ENCODE peak calls at places on chromosome 4, in ten cellular contexts. One of them, this sample, is unnamed. For H3K36me3, H3K4me1 and H3K9me3, the result is how much of the 10 kb centered on the place peaks cover.

GRCh38 chr4:3293410-3294391 is 880 bp downstream of the RGS12 start:
- DNase-seq in tibial artery: no peak
- DNase-seq in aorta: peak
- DNase-seq in heart right ventricle: no peak
- DNase-seq in heart left ventricle: no peak
- DNase-seq in Panc1: no peak
- DNase-seq in uterus: no peak
- DNase-seq in cardiac muscle cell: no peak
- DNase-seq in neural progenitor cell: no peak
- DNase-seq in stomach: peak
- DNase-seq in this sample: no peak

GRCh38 chr4:70651864-70652506 is 14.3 kb downstream of the JCHAIN start:
- DNase-seq in Panc1: peak
- DNase-seq in aorta: no peak
- DNase-seq in stomach: no peak
- DNase-seq in uterus: no peak
- DNase-seq in neural progenitor cell: peak
- DNase-seq in heart right ventricle: no peak
- DNase-seq in tibial artery: no peak
- DNase-seq in cardiac muscle cell: peak
- DNase-seq in heart left ventricle: no peak
- DNase-seq in this sample: peak

GRCh38 chr4:146059865-146060264 is 115.7 kb upstream of the LSM6 start:
- DNase-seq in stomach: no peak
- DNase-seq in heart right ventricle: no peak
- DNase-seq in uterus: no peak
- DNase-seq in cardiac muscle cell: no peak
- DNase-seq in tibial artery: no peak
- DNase-seq in aorta: peak
- DNase-seq in neural progenitor cell: no peak
- DNase-seq in Panc1: no peak
- DNase-seq in heart left ventricle: no peak
- DNase-seq in this sample: no peak

GRCh38 chr4:141140271-141141205 is 7.3 kb upstream of the RNF150 start:
- DNase-seq in heart right ventricle: no peak
- DNase-seq in uterus: no peak
- DNase-seq in tibial artery: no peak
- DNase-seq in neural progenitor cell: no peak
- DNase-seq in cardiac muscle cell: no peak
- DNase-seq in Panc1: no peak
- DNase-seq in heart left ventricle: no peak
- DNase-seq in aorta: no peak
- DNase-seq in stomach: no peak
- DNase-seq in this sample: no peak

GRCh38 chr4:71066737-71067716 is 73.6 kb downstream of the DCK start:
- DNase-seq in aorta: no peak
- DNase-seq in stomach: no peak
- DNase-seq in uterus: no peak
- DNase-seq in heart right ventricle: no peak
- DNase-seq in Panc1: no peak
- DNase-seq in heart left ventricle: no peak
- DNase-seq in neural progenitor cell: no peak
- DNase-seq in tibial artery: no peak
- DNase-seq in cardiac muscle cell: no peak
- DNase-seq in this sample: no peak

GRCh38 chr4:8241895-8242696 is 27.5 kb upstream of the HTRA3 start:
- DNase-seq in cardiac muscle cell: peak
- DNase-seq in tibial artery: peak
- DNase-seq in Panc1: peak
- DNase-seq in uterus: peak
- DNase-seq in heart left ventricle: peak
- DNase-seq in stomach: peak
- DNase-seq in neural progenitor cell: peak
- DNase-seq in aorta: peak
- DNase-seq in heart right ventricle: peak
- DNase-seq in this sample: peak

GRCh38 chr4:79747252-79747651 is 325.8 kb downstream of the ANTXR2 start:
- DNase-seq in cardiac muscle cell: no peak
- DNase-seq in heart left ventricle: no peak
- DNase-seq in stomach: no peak
- DNase-seq in aorta: no peak
- DNase-seq in tibial artery: no peak
- DNase-seq in uterus: no peak
- DNase-seq in Panc1: no peak
- DNase-seq in heart right ventricle: no peak
- DNase-seq in neural progenitor cell: no peak
- DNase-seq in this sample: no peak

GRCh38 chr4:76365636-76366035 is 55.3 kb downstream of the CCDC158 start:
- DNase-seq in stomach: no peak
- DNase-seq in tibial artery: no peak
- DNase-seq in cardiac muscle cell: no peak
- DNase-seq in heart right ventricle: no peak
- DNase-seq in aorta: no peak
- DNase-seq in Panc1: no peak
- DNase-seq in uterus: no peak
- DNase-seq in heart left ventricle: no peak
- DNase-seq in neural progenitor cell: no peak
- DNase-seq in this sample: no peak

GRCh38 chr4:3710451-3711182 is 55.6 kb upstream of the ADRA2C start:
- DNase-seq in heart left ventricle: peak
- DNase-seq in neural progenitor cell: peak
- DNase-seq in stomach: no peak
- DNase-seq in tibial artery: no peak
- DNase-seq in aorta: peak
- DNase-seq in heart right ventricle: no peak
- DNase-seq in uterus: peak
- DNase-seq in cardiac muscle cell: peak
- DNase-seq in Panc1: no peak
- DNase-seq in this sample: no peak

GRCh38 chr4:126583509-126583908 is 1049.2 kb upstream of the INTU start:
- DNase-seq in Panc1: no peak
- DNase-seq in uterus: no peak
- DNase-seq in heart left ventricle: no peak
- DNase-seq in cardiac muscle cell: peak
- DNase-seq in stomach: no peak
- DNase-seq in tibial artery: no peak
- DNase-seq in neural progenitor cell: peak
- DNase-seq in heart right ventricle: no peak
- DNase-seq in aorta: no peak
- DNase-seq in this sample: no peak

GRCh38 chr4:20890752-20891151 is 190.5 kb downstream of the PACRGL start:
- DNase-seq in aorta: no peak
- DNase-seq in heart right ventricle: no peak
- DNase-seq in cardiac muscle cell: no peak
- DNase-seq in neural progenitor cell: no peak
- DNase-seq in uterus: no peak
- DNase-seq in Panc1: no peak
- DNase-seq in stomach: no peak
- DNase-seq in heart left ventricle: no peak
- DNase-seq in tibial artery: no peak
- DNase-seq in this sample: no peak

GRCh38 chr4:184441461-184442392 is 32.6 kb downstream of the IRF2 start:
- DNase-seq in cardiac muscle cell: no peak
- DNase-seq in neural progenitor cell: no peak
- DNase-seq in Panc1: no peak
- DNase-seq in heart left ventricle: no peak
- DNase-seq in heart right ventricle: peak
- DNase-seq in uterus: no peak
- DNase-seq in tibial artery: no peak
- DNase-seq in aorta: no peak
- DNase-seq in stomach: no peak
- DNase-seq in this sample: no peak

GRCh38 chr4:11748169-11748872 is 319.6 kb upstream of the HS3ST1 start:
- DNase-seq in uterus: no peak
- DNase-seq in neural progenitor cell: no peak
- DNase-seq in Panc1: no peak
- DNase-seq in stomach: no peak
- DNase-seq in aorta: no peak
- DNase-seq in tibial artery: no peak
- DNase-seq in cardiac muscle cell: no peak
- DNase-seq in heart right ventricle: no peak
- DNase-seq in heart left ventricle: no peak
- DNase-seq in this sample: no peak

GRCh38 chr4:169092889-169093522 is 83.0 kb upstream of the CBR4 start:
- DNase-seq in heart left ventricle: no peak
- DNase-seq in Panc1: no peak
- DNase-seq in uterus: no peak
- DNase-seq in stomach: no peak
- DNase-seq in heart right ventricle: no peak
- DNase-seq in aorta: no peak
- DNase-seq in cardiac muscle cell: no peak
- DNase-seq in neural progenitor cell: no peak
- DNase-seq in tibial artery: no peak
- DNase-seq in this sample: no peak

GRCh38 chr4:169090479-169091215 is 80.6 kb upstream of the CBR4 start:
- DNase-seq in stomach: no peak
- DNase-seq in uterus: no peak
- DNase-seq in cardiac muscle cell: no peak
- DNase-seq in tibial artery: no peak
- DNase-seq in aorta: no peak
- DNase-seq in heart left ventricle: no peak
- DNase-seq in heart right ventricle: no peak
- DNase-seq in neural progenitor cell: no peak
- DNase-seq in Panc1: no peak
- DNase-seq in this sample: no peak

GRCh38 chr4:169096221-169096620 is 86.2 kb upstream of the CBR4 start:
- DNase-seq in heart left ventricle: no peak
- DNase-seq in neural progenitor cell: no peak
- DNase-seq in cardiac muscle cell: no peak
- DNase-seq in heart right ventricle: no peak
- DNase-seq in tibial artery: no peak
- DNase-seq in aorta: no peak
- DNase-seq in uterus: no peak
- DNase-seq in stomach: no peak
- DNase-seq in Panc1: no peak
- DNase-seq in this sample: no peak

GRCh38 chr4:169098054-169098896 is 88.2 kb upstream of the CBR4 start:
- DNase-seq in heart left ventricle: no peak
- DNase-seq in cardiac muscle cell: no peak
- DNase-seq in Panc1: no peak
- DNase-seq in heart right ventricle: no peak
- DNase-seq in tibial artery: no peak
- DNase-seq in stomach: no peak
- DNase-seq in neural progenitor cell: no peak
- DNase-seq in aorta: no peak
- DNase-seq in uterus: no peak
- DNase-seq in this sample: no peak

GRCh38 chr4:169094656-169095231 is 84.7 kb upstream of the CBR4 start:
- DNase-seq in uterus: no peak
- DNase-seq in heart left ventricle: no peak
- DNase-seq in neural progenitor cell: no peak
- DNase-seq in tibial artery: no peak
- DNase-seq in stomach: no peak
- DNase-seq in Panc1: no peak
- DNase-seq in aorta: no peak
- DNase-seq in cardiac muscle cell: no peak
- DNase-seq in heart right ventricle: no peak
- DNase-seq in this sample: no peak
- H3K36me3 ChIP-seq in uterus: under half
- H3K36me3 ChIP-seq in heart left ventricle: under half
- H3K36me3 ChIP-seq in neural progenitor cell: under half
- H3K36me3 ChIP-seq in tibial artery: under half
- H3K36me3 ChIP-seq in stomach: under half
- H3K36me3 ChIP-seq in Panc1: under half
- H3K36me3 ChIP-seq in aorta: under half
- H3K36me3 ChIP-seq in cardiac muscle cell: under half
- H3K36me3 ChIP-seq in heart right ventricle: under half
- H3K36me3 ChIP-seq in this sample: under half

DNA sequence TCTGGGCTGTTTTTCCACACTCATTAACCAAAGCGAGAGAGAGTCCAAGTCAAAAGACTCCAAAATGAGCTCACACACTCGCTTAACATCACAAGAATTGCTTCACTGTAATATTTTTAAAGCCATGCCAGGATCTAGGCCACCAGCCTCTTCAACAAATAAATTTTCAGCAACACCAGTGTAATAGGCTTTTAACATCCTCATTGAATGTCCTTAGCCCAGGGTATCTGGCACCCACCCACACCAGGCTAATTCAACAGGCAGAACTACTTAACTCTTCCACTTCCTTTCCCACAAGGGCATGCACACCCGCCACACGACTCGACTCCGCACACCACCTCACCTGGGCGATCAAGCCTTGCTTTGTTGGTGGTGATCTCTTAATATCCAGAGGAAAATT is 34.2 kb downstream of the FAT1 start:
- DNase-seq in uterus: no peak
- DNase-seq in tibial artery: no peak
- DNase-seq in Panc1: no peak
- DNase-seq in aorta: no peak
- DNase-seq in stomach: no peak
- DNase-seq in heart right ventricle: no peak
- DNase-seq in neural progenitor cell: no peak
- DNase-seq in cardiac muscle cell: no peak
- DNase-seq in heart left ventricle: no peak
- DNase-seq in this sample: no peak
- H3K4me1 ChIP-seq in uterus: under half
- H3K4me1 ChIP-seq in tibial artery: under half
- H3K4me1 ChIP-seq in Panc1: half or more
- H3K4me1 ChIP-seq in aorta: under half
- H3K4me1 ChIP-seq in stomach: under half
- H3K4me1 ChIP-seq in heart right ventricle: under half
- H3K4me1 ChIP-seq in neural progenitor cell: half or more
- H3K4me1 ChIP-seq in cardiac muscle cell: under half
- H3K4me1 ChIP-seq in heart left ventricle: under half
- H3K4me1 ChIP-seq in this sample: under half

GRCh38 chr4:38803833-38804653 is 548 bp downstream of the TLR1 start:
- DNase-seq in stomach: no peak
- DNase-seq in cardiac muscle cell: no peak
- DNase-seq in tibial artery: no peak
- DNase-seq in heart left ventricle: no peak
- DNase-seq in Panc1: no peak
- DNase-seq in aorta: no peak
- DNase-seq in uterus: no peak
- DNase-seq in heart right ventricle: no peak
- DNase-seq in neural progenitor cell: no peak
- DNase-seq in this sample: no peak
- H3K9me3 ChIP-seq in stomach: under half
- H3K9me3 ChIP-seq in cardiac muscle cell: under half
- H3K9me3 ChIP-seq in tibial artery: under half
- H3K9me3 ChIP-seq in heart left ventricle: under half
- H3K9me3 ChIP-seq in Panc1: under half
- H3K9me3 ChIP-seq in aorta: under half
- H3K9me3 ChIP-seq in uterus: under half
- H3K9me3 ChIP-seq in heart right ventricle: under half
- H3K9me3 ChIP-seq in neural progenitor cell: under half
- H3K9me3 ChIP-seq in this sample: under half

DNA sequence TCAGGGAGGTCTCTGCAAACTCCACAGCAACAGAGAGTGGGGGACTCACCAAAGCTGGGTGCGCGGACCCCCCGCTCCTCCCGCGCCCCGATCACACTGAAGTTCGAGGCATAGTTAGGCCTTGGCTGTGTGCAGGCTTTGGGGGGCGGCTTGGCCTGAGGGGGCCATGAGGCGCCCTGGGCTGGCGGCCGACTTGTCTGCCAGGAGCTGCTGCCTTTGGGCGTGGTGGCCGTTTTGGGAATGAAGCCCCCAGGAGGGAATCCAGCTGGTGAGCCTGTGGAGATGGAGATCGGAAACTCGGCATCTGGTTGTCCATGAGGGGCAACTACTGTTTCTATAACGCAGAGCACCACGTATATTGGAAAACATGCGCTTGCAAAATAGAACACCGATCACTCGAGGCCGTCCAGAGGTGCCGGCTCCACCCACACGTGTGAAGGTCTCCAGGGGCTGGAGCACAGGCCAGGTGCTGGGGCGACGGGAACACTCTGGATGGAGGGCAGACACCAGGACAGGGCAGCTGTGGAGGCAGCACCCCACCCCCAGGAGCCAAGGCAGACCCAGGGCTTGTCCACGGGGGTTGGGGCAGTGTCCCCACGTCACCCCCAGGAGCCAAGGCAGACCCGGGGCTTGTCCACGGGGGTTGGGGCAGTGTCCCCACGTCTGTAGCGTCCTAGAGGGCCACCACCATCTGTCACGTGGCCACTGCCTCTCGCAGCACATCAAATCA is 25.9 kb upstream of the CPLX1 start:
- DNase-seq in heart left ventricle: peak
- DNase-seq in cardiac muscle cell: no peak
- DNase-seq in stomach: no peak
- DNase-seq in aorta: peak
- DNase-seq in uterus: no peak
- DNase-seq in Panc1: no peak
- DNase-seq in heart right ventricle: no peak
- DNase-seq in tibial artery: no peak
- DNase-seq in neural progenitor cell: no peak
- DNase-seq in this sample: no peak
- H3K36me3 ChIP-seq in heart left ventricle: under half
- H3K36me3 ChIP-seq in cardiac muscle cell: under half
- H3K36me3 ChIP-seq in stomach: under half
- H3K36me3 ChIP-seq in aorta: under half
- H3K36me3 ChIP-seq in uterus: under half
- H3K36me3 ChIP-seq in Panc1: under half
- H3K36me3 ChIP-seq in heart right ventricle: half or more
- H3K36me3 ChIP-seq in tibial artery: under half
- H3K36me3 ChIP-seq in neural progenitor cell: under half
- H3K36me3 ChIP-seq in this sample: under half

This sample was measured in iPS DF 6.9.